ENCODE peak calls at places on chromosomes 4 and X, in eight cellular contexts. B is heart left ventricle, Y is psoas muscle, W is upper lobe of right lung, R is K562, V is heart right ventricle, F is mammary epithelial cell, H is GM23338. A is an unnamed sample.

GRCh38 chr4:57190651-57191481 is 80.7 kb upstream of the IGFBP7 start:
- DNase-seq in B (no peak), Y (no peak), W (no peak), R (peak; percentile 69), V (no peak), F (peak; percentile 11), H (peak; percentile 89), A (no peak)

GRCh38 chr4:159697322-159698283 is 594.7 kb downstream of the RAPGEF2 start:
- DNase-seq in B (no peak), Y (no peak), W (no peak), R (no peak), V (no peak), F (no peak), H (no peak), A (no peak)

GRCh38 chr4:39814403-39815185 is 116.7 kb downstream of the UBE2K start:
- DNase-seq in B (no peak), Y (no peak), W (no peak), R (no peak), V (no peak), F (peak; percentile 8), H (no peak), A (no peak)

GRCh38 chrX:71053217-71053621 is 14.9 kb downstream of the SNX12 start:
- DNase-seq in B (peak; percentile 51), Y (no peak), W (no peak), R (no peak), V (no peak), F (no peak), H (peak; percentile 92), A (no peak)

GRCh38 chr4:10008208-10009005 is 12.9 kb downstream of the SLC2A9 start:
- DNase-seq in B (no peak), Y (no peak), W (no peak), R (no peak), V (no peak), F (peak; percentile 61), H (no peak), A (no peak)

GRCh38 chr4:102533916-102534315 is 32.8 kb downstream of the NFKB1 start:
- DNase-seq in B (no peak), Y (no peak), W (no peak), R (no peak), V (no peak), F (no peak), H (no peak), A (no peak)

GRCh38 chr4:98261291-98262271 is at the start of gene RAP1GDS1:
- DNase-seq in B (peak; percentile 56), Y (peak; percentile 33), W (peak; percentile 79), R (peak; percentile 41), V (peak; percentile 48), F (peak; percentile 71), H (peak; percentile 28), A (peak; percentile 81)

GRCh38 chrX:154605566-154605965 is 13.5 kb downstream of the CTAG1B start:
- DNase-seq in B (no peak), Y (no peak), W (no peak), R (no peak), V (no peak), F (no peak), H (no peak), A (no peak)

GRCh38 chr4:152679414-152680281 is at the start of gene TMEM154:
- DNase-seq in B (peak; percentile 59), Y (peak; percentile 39), W (peak; percentile 81), R (no peak), V (peak; percentile 51), F (peak; percentile 97), H (peak; percentile 87), A (peak; percentile 85)

GRCh38 chr4:61182915-61183314 is 17.2 kb upstream of the ADGRL3 start:
- DNase-seq in B (no peak), Y (no peak), W (no peak), R (no peak), V (no peak), F (no peak), H (no peak), A (no peak)

GRCh38 chr4:124432500-124432899 is 280.0 kb downstream of the ANKRD50 start:
- DNase-seq in B (no peak), Y (no peak), W (no peak), R (no peak), V (no peak), F (peak; percentile 35), H (no peak), A (no peak)

GRCh38 chr4:99653921-99654890 is 3.4 kb downstream of the C4orf54 start:
- DNase-seq in B (no peak), Y (no peak), W (peak; percentile 57), R (no peak), V (no peak), F (no peak), H (no peak), A (no peak)

GRCh38 chr4:185236155-185236503 is 26.7 kb downstream of the SNX25 start:
- DNase-seq in B (no peak), Y (no peak), W (no peak), R (no peak), V (no peak), F (no peak), H (no peak), A (no peak)

GRCh38 chr4:188008377-188008776 is 12.8 kb downstream of the ZFP42 start:
- DNase-seq in B (no peak), Y (no peak), W (no peak), R (no peak), V (no peak), F (peak; percentile 84), H (no peak), A (no peak)

GRCh38 chr4:145177511-145177905 is 2.9 kb downstream of the OTUD4 start:
- DNase-seq in B (peak; percentile 35), Y (no peak), W (no peak), R (no peak), V (no peak), F (peak; percentile 7), H (no peak), A (no peak)
- H3K4me1 ChIP-seq in B (peaks cover 29% of the 10 kb centered on the region), Y (peaks cover 42% of the 10 kb centered on the region), W (peaks cover 43% of the 10 kb centered on the region), R (peaks cover 15% of the 10 kb centered on the region), V (peaks cover 55% of the 10 kb centered on the region), F (peaks cover 18% of the 10 kb centered on the region), H (peaks cover 8% of the 10 kb centered on the region), A (peaks cover 4% of the 10 kb centered on the region)

GRCh38 chr4:81507530-81507929 is 35.8 kb upstream of the RASGEF1B start:
- DNase-seq in B (no peak), Y (no peak), W (no peak), R (no peak), V (no peak), F (no peak), H (no peak), A (no peak)

GRCh38 chr4:81506731-81507130 is 35.0 kb upstream of the RASGEF1B start:
- DNase-seq in B (no peak), Y (no peak), W (no peak), R (no peak), V (no peak), F (no peak), H (no peak), A (no peak)

GRCh38 chr4:81503586-81503985 is 31.9 kb upstream of the RASGEF1B start:
- DNase-seq in B (no peak), Y (no peak), W (no peak), R (no peak), V (no peak), F (no peak), H (no peak), A (no peak)

GRCh38 chr4:81502561-81502960 is 30.9 kb upstream of the RASGEF1B start:
- DNase-seq in B (no peak), Y (no peak), W (no peak), R (no peak), V (no peak), F (no peak), H (no peak), A (no peak)

GRCh38 chr4:81504685-81505598 is 33.2 kb upstream of the RASGEF1B start:
- DNase-seq in B (peak; percentile 74), Y (peak; percentile 64), W (peak; percentile 84), R (no peak), V (peak; percentile 48), F (no peak), H (no peak), A (peak; percentile 76)
- H3K4me1 ChIP-seq in B (no peaks in the 10 kb centered on the region), Y (no peaks in the 10 kb centered on the region), W (peaks cover 43% of the 10 kb centered on the region), R (no peaks in the 10 kb centered on the region), V (peaks cover 9% of the 10 kb centered on the region), F (no peaks in the 10 kb centered on the region), H (no peaks in the 10 kb centered on the region), A (no peaks in the 10 kb centered on the region)

DNA sequence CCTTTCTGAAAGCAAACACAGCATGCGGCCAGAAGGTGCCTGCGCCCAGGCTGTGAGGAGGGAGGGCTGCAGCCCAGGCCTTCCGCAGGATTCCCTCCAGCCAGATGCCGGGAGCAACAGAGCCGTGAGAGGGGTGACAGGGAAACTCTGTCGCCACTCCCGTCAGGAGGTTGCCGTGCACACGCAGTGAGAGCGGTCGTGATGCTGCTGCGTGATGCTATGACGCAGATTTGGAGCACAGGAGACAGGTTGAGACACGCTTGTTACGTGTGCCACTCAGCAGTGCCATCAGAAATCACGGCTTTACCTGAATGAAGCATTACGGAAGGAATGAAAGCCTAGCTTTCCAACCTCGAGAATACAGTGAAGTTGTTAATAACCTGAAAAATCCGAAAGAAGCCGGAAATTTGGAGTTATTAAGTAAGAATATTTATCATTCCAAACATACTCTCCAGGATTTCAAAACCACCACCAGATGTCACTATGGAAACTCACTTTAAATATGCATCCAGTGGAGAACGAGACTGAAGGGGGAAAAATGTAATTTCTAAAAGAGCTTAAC is 54.4 kb downstream of the FAT1 start:
- DNase-seq in B (no peak), Y (no peak), W (no peak), R (no peak), V (no peak), F (peak; percentile 85), H (peak; percentile 73), A (no peak)
- H3K4me1 ChIP-seq in B (peaks cover 14% of the 10 kb centered on the region), Y (peaks cover 3% of the 10 kb centered on the region), W (peaks cover 7% of the 10 kb centered on the region), R (peaks cover 3% of the 10 kb centered on the region), V (peaks cover 31% of the 10 kb centered on the region), F (peaks cover 21% of the 10 kb centered on the region), H (peaks cover 37% of the 10 kb centered on the region), A (no peaks in the 10 kb centered on the region)

GRCh38 chrX:150847088-150847487 is 51.4 kb downstream of the CD99L2 start:
- DNase-seq in B (no peak), Y (no peak), W (no peak), R (no peak), V (no peak), F (no peak), H (no peak), A (no peak)

GRCh38 chrX:150844016-150844415 is 54.5 kb downstream of the CD99L2 start:
- DNase-seq in B (no peak), Y (no peak), W (no peak), R (no peak), V (no peak), F (peak; percentile 85), H (no peak), A (no peak)

GRCh38 chrX:150846130-150846529 is 52.3 kb downstream of the CD99L2 start:
- DNase-seq in B (no peak), Y (no peak), W (no peak), R (no peak), V (no peak), F (no peak), H (no peak), A (no peak)

GRCh38 chrX:150842198-150842553 is 56.3 kb downstream of the CD99L2 start:
- DNase-seq in B (no peak), Y (no peak), W (no peak), R (no peak), V (no peak), F (no peak), H (no peak), A (no peak)

DNA sequence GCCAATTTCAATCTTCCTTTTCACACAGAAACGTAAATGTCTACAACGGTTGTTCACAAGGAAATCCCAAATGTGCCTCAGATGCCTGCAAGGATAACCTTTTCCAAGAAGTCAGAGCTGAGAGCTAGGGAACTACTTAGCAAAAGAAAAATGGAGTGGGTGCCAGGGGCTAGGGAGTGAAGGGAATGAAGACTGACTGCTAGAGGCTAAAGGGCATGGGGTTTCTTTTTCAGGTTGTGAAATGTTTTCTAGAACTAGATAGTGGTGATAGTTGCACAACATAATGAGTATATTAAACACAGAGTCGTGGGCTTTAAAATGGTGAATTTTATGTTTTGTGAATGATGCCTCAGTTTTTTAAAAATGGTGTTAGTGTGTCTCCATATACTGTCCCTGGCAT is 53.4 kb downstream of the CD99L2 start:
- DNase-seq in B (no peak), Y (no peak), W (no peak), R (no peak), V (no peak), F (no peak), H (no peak), A (no peak)
- H3K4me1 ChIP-seq in B (no peaks in the 10 kb centered on the region), Y (peaks cover 37% of the 10 kb centered on the region), W (peaks cover 3% of the 10 kb centered on the region), R (no peaks in the 10 kb centered on the region), V (no peaks in the 10 kb centered on the region), F (peaks cover 54% of the 10 kb centered on the region), H (no peaks in the 10 kb centered on the region), A (no peaks in the 10 kb centered on the region)